ENCODE peak calls at places on chromosomes 11 and 22, in five cellular contexts. H, W, N, I and M are unnamed samples.
A peak's percentile ranks its signal among the peaks of the same experiment; 100 is the strongest.

GRCh38 chr11:110908401-110909106 is 196.3 kb upstream of the ARHGAP20 start:
- DNase-seq in H (no peak), W (no peak), N (no peak), I (no peak), M (no peak)

GRCh38 chr11:102286292-102286691 is 31.0 kb upstream of the BIRC3 start:
- DNase-seq in H (no peak), W (no peak), N (no peak), I (no peak), M (no peak)

GRCh38 chr11:59931688-59932087 is 6.5 kb upstream of the OOSP1 start:
- DNase-seq in H (no peak), W (no peak), N (no peak), I (no peak), M (no peak)

GRCh38 chr11:20031155-20032001 is 128.9 kb downstream of the DBX1 start:
- DNase-seq in H (peak; percentile 62), W (no peak), N (no peak), I (peak; percentile 42), M (no peak)

GRCh38 chr11:126839496-126839895 is 161.1 kb downstream of the KIRREL3 start:
- DNase-seq in H (no peak), W (no peak), N (peak; percentile 23), I (no peak), M (no peak)

GRCh38 chr11:47714554-47715081 is 551 bp downstream of the AGBL2 start:
- DNase-seq in H (peak; percentile 48), W (peak; percentile 66), N (no peak), I (peak; percentile 12), M (peak; percentile 18)

GRCh38 chr11:122882809-122883681 is 486 bp downstream of the JHY start:
- DNase-seq in H (peak; percentile 77), W (peak; percentile 77), N (peak; percentile 8), I (peak; percentile 50), M (peak; percentile 74)

GRCh38 chr11:95920460-95921105 is 3.3 kb downstream of the MTMR2 start:
- DNase-seq in H (no peak), W (no peak), N (no peak), I (no peak), M (no peak)

GRCh38 chr11:6476571-6476970 is 2.8 kb upstream of the TRIM3 start:
- DNase-seq in H (peak; percentile 33), W (no peak), N (peak; percentile 47), I (no peak), M (no peak)

GRCh38 chr11:9280655-9281301 is 15.6 kb upstream of the DENND5A start:
- DNase-seq in H (no peak), W (no peak), N (no peak), I (peak; percentile 41), M (peak; percentile 45)

GRCh38 chr11:70124321-70125061 is 46.4 kb downstream of the ANO1 start:
- DNase-seq in H (no peak), W (peak; percentile 81), N (no peak), I (no peak), M (peak; percentile 15)

GRCh38 chr11:128804481-128804880 is 62.6 kb downstream of the KCNJ1 start:
- DNase-seq in H (no peak), W (no peak), N (no peak), I (no peak), M (no peak)

GRCh38 chr22:49380095-49380827 is 447.4 kb downstream of the BRD1 start:
- DNase-seq in H (no peak), W (no peak), N (no peak), I (no peak), M (no peak)

GRCh38 chr11:80694385-80694784 is 1253.6 kb upstream of the TENM4 start:
- DNase-seq in H (no peak), W (no peak), N (no peak), I (no peak), M (no peak)

GRCh38 chr11:120564573-120565301 is 53.2 kb downstream of the GRIK4 start:
- DNase-seq in H (peak; percentile 46), W (no peak), N (peak; percentile 35), I (peak; percentile 45), M (no peak)

GRCh38 chr22:50473855-50474671 is 772 bp downstream of the SBF1 start:
- DNase-seq in H (peak; percentile 54), W (peak; percentile 65), N (peak; percentile 53), I (peak; percentile 47), M (peak; percentile 44)

GRCh38 chr11:129896062-129896461 is 684 bp upstream of the NFRKB start:
- DNase-seq in H (peak; percentile 27), W (no peak), N (no peak), I (no peak), M (no peak)

DNA sequence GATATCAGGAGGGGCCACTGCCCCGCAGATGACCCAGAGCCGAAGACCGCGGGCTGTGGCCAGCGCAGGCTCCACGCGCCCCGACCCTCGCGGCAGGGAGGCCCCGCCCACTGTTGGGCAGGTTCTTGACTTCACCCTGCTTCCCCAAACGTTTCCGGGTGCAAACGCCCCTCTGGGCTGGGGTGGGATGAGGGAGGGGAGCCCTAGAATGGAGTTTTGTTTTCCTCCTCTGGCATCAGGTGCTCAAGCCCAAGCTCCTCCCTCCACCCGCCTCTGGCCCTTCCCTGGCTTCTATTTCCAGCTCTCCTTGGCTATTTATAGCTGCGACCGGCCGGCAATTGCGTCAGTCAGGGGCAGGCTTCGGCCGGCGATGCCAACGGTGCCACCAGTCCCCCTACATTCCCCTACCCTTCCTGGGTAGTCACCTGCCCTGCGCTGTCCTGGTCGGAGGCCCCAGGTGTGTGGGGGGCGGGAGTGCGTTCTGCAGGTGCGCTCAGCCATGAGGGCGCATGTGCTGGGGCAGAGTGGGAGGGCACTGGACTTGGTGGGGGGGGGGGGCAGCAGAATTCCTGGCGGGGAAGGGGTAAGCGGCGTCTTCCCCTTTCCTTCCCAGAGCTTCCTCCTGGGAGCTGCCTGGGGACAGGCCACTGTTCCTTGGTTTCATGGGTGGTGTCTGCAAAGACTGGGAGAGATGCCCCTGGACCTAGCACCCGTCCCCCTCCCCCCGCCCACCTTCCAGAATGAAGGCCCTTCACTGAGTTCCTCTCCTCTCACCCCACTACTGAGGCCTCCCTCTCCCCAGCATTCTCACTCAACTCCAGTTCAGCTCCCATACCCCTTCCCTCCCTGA is 23.6 kb downstream of the DUSP8 start:
- DNase-seq in H (peak; percentile 76), W (peak; percentile 94), N (no peak), I (peak; percentile 25), M (peak; percentile 87)
- TF ChIP-seq POLR2AphosphoS5 in H (peak; percentile 77), W (peak; percentile 73), N (no peak), I (no peak), M (peak; percentile 77)

GRCh38 chr11:2214527-2215229 is 43.1 kb upstream of the TH start:
- DNase-seq in H (no peak), W (peak; percentile 35), N (no peak), I (no peak), M (no peak)

GRCh38 chr11:2215561-2216399 is 44.2 kb upstream of the TH start:
- DNase-seq in H (no peak), W (peak; percentile 58), N (peak; percentile 9), I (no peak), M (no peak)

GRCh38 chr11:2213890-2214526 is 42.4 kb upstream of the TH start:
- DNase-seq in H (no peak), W (peak; percentile 34), N (no peak), I (no peak), M (no peak)

GRCh38 chr11:2216400-2217064 is 44.9 kb upstream of the TH start:
- DNase-seq in H (no peak), W (no peak), N (no peak), I (no peak), M (no peak)

DNA sequence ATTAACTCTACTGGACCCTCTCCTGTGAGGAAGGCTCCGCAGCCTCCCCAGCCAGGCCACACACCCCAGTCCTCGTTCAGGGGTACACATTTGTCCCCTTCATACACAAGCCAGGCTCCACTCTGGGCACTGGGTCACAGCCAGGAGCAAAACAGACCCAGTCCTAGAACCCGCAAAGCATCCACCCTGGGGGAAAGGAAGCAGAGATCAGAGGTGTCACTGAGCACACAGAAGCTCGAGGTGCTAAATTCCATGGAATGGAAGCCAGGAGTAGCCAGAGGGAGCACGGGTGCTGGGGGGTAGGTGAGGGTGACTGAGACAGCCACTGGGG is 43.6 kb upstream of the TH start:
- DNase-seq in H (no peak), W (peak; percentile 52), N (no peak), I (no peak), M (no peak)
- H3K4me3 ChIP-seq in H (no peak overlapping the region), W (no peak overlapping the region), N (no peak overlapping the region), I (no peak overlapping the region), M (no peak overlapping the region)

GRCh38 chr22:23202812-23203451 is 22.6 kb downstream of the BCR start:
- DNase-seq in H (no peak), W (no peak), N (peak; percentile 57), I (no peak), M (no peak)

GRCh38 chr22:23204125-23204488 is 23.8 kb downstream of the BCR start:
- DNase-seq in H (no peak), W (no peak), N (no peak), I (no peak), M (no peak)

GRCh38 chr22:23205330-23205729 is 25.0 kb downstream of the BCR start:
- DNase-seq in H (no peak), W (no peak), N (no peak), I (no peak), M (no peak)

GRCh38 chr22:23204541-23205157 is 24.3 kb downstream of the BCR start:
- DNase-seq in H (no peak), W (peak; percentile 79), N (peak; percentile 65), I (no peak), M (no peak)

DNA sequence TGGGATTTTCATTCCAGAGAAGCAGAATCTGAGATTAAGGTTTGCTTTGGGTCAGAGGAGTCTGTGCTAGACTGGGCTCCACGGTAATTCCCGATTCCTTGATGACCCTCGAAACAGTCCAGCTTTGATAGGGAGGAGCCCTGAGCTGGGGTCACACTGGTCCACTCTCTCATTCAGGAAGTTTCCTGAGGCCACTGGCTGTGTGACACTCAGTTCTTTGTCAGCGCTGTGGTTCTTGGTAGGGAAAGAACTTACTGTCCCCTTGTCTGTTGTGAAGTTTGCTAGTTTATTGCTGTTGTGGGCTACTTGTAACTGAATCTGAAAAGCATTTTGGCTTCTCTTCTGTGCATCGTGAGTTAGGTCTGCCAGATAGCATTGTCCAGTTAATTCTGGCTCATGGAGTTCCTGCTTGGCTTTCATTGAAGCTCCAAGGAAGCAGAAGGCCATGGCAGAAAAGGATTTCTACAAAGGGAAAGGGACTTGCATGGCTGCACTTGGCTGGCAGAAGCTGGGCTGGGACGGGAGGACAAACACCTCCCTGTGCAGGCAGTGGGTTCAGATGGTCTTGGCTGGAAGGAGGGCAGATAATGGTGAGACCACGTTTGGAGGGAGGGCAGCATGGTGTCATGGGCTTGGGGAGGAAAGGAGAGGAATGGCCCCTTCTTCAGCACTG is 23.3 kb downstream of the BCR start:
- DNase-seq in H (no peak), W (no peak), N (peak; percentile 64), I (no peak), M (no peak)
- TF ChIP-seq POLR2AphosphoS5 in H (no peak), W (no peak), N (no peak), I (no peak), M (no peak)

DNA sequence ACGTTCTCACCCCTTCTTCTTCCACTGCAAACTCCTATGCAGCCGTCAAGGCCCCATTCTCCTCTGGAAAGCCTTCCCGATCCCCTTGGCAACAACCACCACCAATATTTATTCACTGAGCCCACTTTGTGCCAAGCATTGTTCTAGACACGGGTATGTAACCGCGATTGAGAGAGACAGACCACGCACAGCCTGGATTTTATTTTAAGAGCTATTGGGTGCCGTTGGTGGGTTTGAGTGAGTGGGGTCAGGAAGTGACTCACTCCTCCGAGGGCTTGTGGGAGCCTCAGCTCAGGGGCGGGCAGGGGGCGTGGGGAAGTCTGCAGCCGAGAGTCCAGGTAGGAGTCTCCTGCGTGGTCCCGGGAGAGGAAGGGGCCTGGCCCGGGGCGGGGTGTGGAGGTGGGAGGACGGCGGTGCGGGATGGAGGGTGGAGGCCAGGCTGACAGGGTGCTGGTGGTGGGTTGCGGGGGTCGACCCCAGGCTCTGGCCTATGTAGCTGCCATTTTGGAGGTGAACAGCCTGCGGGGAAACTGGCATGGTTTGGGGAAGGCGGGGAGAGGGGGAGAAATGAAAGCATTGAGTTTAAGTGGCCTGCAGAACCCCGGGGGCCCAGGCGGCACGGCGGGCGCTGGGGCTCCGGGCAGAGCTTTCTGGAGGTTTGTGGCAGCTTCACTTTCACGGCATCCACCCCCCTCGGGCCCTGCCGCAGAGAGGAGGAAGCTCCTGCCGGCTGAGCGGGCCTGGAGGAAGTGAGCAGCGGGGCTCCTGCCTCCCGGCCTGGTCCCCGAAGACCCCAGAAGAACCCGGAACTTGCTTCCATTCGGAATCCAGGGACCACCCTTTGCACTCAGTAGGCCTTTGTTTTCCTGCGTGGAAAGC is 547 bp downstream of the PARVG start:
- DNase-seq in H (no peak), W (no peak), N (no peak), I (no peak), M (peak; percentile 53)
- H3K4me3 ChIP-seq in H (no peak overlapping the region), W (no peak overlapping the region), N (no peak overlapping the region), I (no peak overlapping the region), M (peak overlapping the region; percentile 46)